ENCODE peak calls at places on chromosomes 11 and 22, in seven cellular contexts. L, X, U, G, N, P and E are unnamed samples.

GRCh38 chr22:30208631-30209603 is 37.6 kb downstream of the LIF start:
- DNase-seq in L (no peak), X (no peak), U (no peak), G (no peak), N (peak), P (peak), E (no peak)

GRCh38 chr11:2547806-2548205 is 103.0 kb downstream of the KCNQ1 start:
- DNase-seq in L (no peak), X (no peak), U (no peak), G (no peak), N (peak), P (peak), E (no peak)

GRCh38 chr11:13355191-13355590 is 77.6 kb downstream of the BMAL1 start:
- DNase-seq in L (no peak), X (no peak), U (no peak), G (no peak), N (no peak), P (no peak), E (no peak)

GRCh38 chr11:113670830-113671215 is 35.3 kb downstream of the TMPRSS5 start:
- DNase-seq in L (no peak), X (no peak), U (no peak), G (no peak), N (peak), P (no peak), E (no peak)

GRCh38 chr11:122808494-122808893 is 29.8 kb upstream of the CRTAM start:
- DNase-seq in L (peak), X (no peak), U (no peak), G (no peak), N (no peak), P (no peak), E (no peak)

GRCh38 chr11:116890193-116890592 is 52.8 kb upstream of the APOA1 start:
- DNase-seq in L (no peak), X (no peak), U (no peak), G (no peak), N (no peak), P (no peak), E (no peak)

GRCh38 chr11:131691558-131692041 is 321.2 kb downstream of the NTM start:
- DNase-seq in L (no peak), X (peak), U (no peak), G (no peak), N (peak), P (no peak), E (peak)

GRCh38 chr11:128776434-128777284 is 82.8 kb downstream of the FLI1 start:
- DNase-seq in L (peak), X (no peak), U (no peak), G (no peak), N (peak), P (peak), E (peak)

GRCh38 chr11:102254047-102254446 is 63.2 kb upstream of the BIRC3 start:
- DNase-seq in L (no peak), X (no peak), U (no peak), G (no peak), N (peak), P (no peak), E (peak)

GRCh38 chr11:118287006-118287405 is 17.5 kb upstream of the CD3E start:
- DNase-seq in L (no peak), X (no peak), U (no peak), G (no peak), N (no peak), P (no peak), E (no peak)

GRCh38 chr11:93838967-93839366 is 11.5 kb downstream of the VSTM5 start:
- DNase-seq in L (no peak), X (no peak), U (no peak), G (no peak), N (peak), P (no peak), E (peak)

GRCh38 chr11:117908261-117908895 is 20.8 kb downstream of the TMPRSS13 start:
- DNase-seq in L (no peak), X (no peak), U (no peak), G (no peak), N (peak), P (peak), E (no peak)

GRCh38 chr11:16925495-16926065 is 88.6 kb downstream of the PLEKHA7 start:
- DNase-seq in L (no peak), X (no peak), U (no peak), G (no peak), N (peak), P (peak), E (peak)

GRCh38 chr22:47592791-47593190 is 830.3 kb downstream of the TBC1D22A start:
- DNase-seq in L (no peak), X (no peak), U (no peak), G (no peak), N (peak), P (no peak), E (no peak)

GRCh38 chr11:56948991-56949390 is 39.7 kb upstream of the OR5AK2 start:
- DNase-seq in L (no peak), X (no peak), U (no peak), G (no peak), N (no peak), P (no peak), E (no peak)

GRCh38 chr22:27863001-27863400 is 56.1 kb downstream of the PITPNB start:
- DNase-seq in L (no peak), X (no peak), U (no peak), G (no peak), N (no peak), P (no peak), E (no peak)

GRCh38 chr22:35835998-35836691 is 118.5 kb downstream of the APOL5 start:
- DNase-seq in L (peak), X (peak), U (no peak), G (no peak), N (peak), P (peak), E (peak)

GRCh38 chr11:60762851-60763691 is 6.4 kb downstream of the MS4A15 start:
- DNase-seq in L (peak), X (peak), U (no peak), G (no peak), N (no peak), P (no peak), E (no peak)

GRCh38 chr11:44304091-44305084 is 5.6 kb downstream of the ALX4 start:
- DNase-seq in L (no peak), X (no peak), U (no peak), G (no peak), N (peak), P (no peak), E (peak)

GRCh38 chr11:109150603-109151002 is 271.4 kb upstream of the C11orf87 start:
- DNase-seq in L (no peak), X (no peak), U (no peak), G (no peak), N (no peak), P (no peak), E (no peak)

GRCh38 chr11:122803306-122803705 is 35.0 kb upstream of the CRTAM start:
- DNase-seq in L (no peak), X (no peak), U (no peak), G (no peak), N (no peak), P (no peak), E (no peak)

GRCh38 chr22:45218974-45219373 is 21.7 kb downstream of the KIAA0930 start:
- DNase-seq in L (no peak), X (no peak), U (no peak), G (no peak), N (no peak), P (no peak), E (no peak)

GRCh38 chr22:36823177-36823839 is 6.5 kb upstream of the PVALB start:
- DNase-seq in L (no peak), X (no peak), U (no peak), G (no peak), N (peak), P (no peak), E (peak)

GRCh38 chr11:26571861-26572654 is at the start of gene MUC15:
- DNase-seq in L (no peak), X (no peak), U (no peak), G (no peak), N (peak), P (no peak), E (no peak)